ENCODE peak calls at places on chromosomes 13 and 19, in eight cellular contexts. S is IMR-90, X is neural progenitor cell, V is heart right ventricle, G is tibial nerve, A is ascending aorta, I is tibial artery, C is uterus. P is an unnamed sample.

GRCh38 chr13:114032121-114032799 is 58.4 kb upstream of the C13orf46 start:
- DNase-seq in S (peak; percentile 75), X (no peak), V (no peak), G (no peak), A (no peak), I (no peak), C (peak; percentile 73), P (no peak)

GRCh38 chr13:47038196-47038595 is 141.3 kb upstream of the HTR2A start:
- DNase-seq in S (peak; percentile 31), X (peak; percentile 13), V (no peak), G (no peak), A (no peak), I (no peak), C (no peak), P (no peak)

GRCh38 chr19:19823916-19824315 is 2.4 kb upstream of the ZNF506 start:
- DNase-seq in S (no peak), X (no peak), V (no peak), G (no peak), A (no peak), I (no peak), C (no peak), P (no peak)

GRCh38 chr13:40438999-40439797 is 227.2 kb downstream of the FOXO1 start:
- DNase-seq in S (no peak), X (no peak), V (peak; percentile 23), G (peak; percentile 30), A (no peak), I (no peak), C (no peak), P (no peak)

GRCh38 chr19:29694669-29695627 is 20.1 kb downstream of the C19orf12 start:
- DNase-seq in S (peak; percentile 70), X (peak; percentile 85), V (peak; percentile 73), G (peak; percentile 84), A (no peak), I (peak; percentile 90), C (peak; percentile 85), P (peak; percentile 70)

GRCh38 chr19:12800873-12801465 is 631 bp downstream of the PRDX2 start:
- DNase-seq in S (no peak), X (peak; percentile 70), V (no peak), G (no peak), A (no peak), I (peak; percentile 71), C (no peak), P (no peak)

GRCh38 chr19:45492627-45493470 is 4.0 kb downstream of the RTN2 start:
- DNase-seq in S (peak; percentile 80), X (peak; percentile 84), V (peak; percentile 76), G (no peak), A (no peak), I (peak; percentile 79), C (no peak), P (no peak)

GRCh38 chr13:60590775-60591174 is 193.8 kb downstream of the TDRD3 start:
- DNase-seq in S (no peak), X (no peak), V (no peak), G (no peak), A (no peak), I (no peak), C (no peak), P (no peak)

GRCh38 chr13:101845501-101846012 is 393.1 kb downstream of the ITGBL1 start:
- DNase-seq in S (peak; percentile 3), X (peak; percentile 29), V (no peak), G (no peak), A (no peak), I (no peak), C (no peak), P (no peak)

GRCh38 chr19:41410655-41411054 is 13.0 kb downstream of the BCKDHA start:
- DNase-seq in S (no peak), X (no peak), V (no peak), G (no peak), A (no peak), I (no peak), C (no peak), P (no peak)

GRCh38 chr19:42764836-42765235 is 642 bp downstream of the PSG8 start:
- DNase-seq in S (no peak), X (no peak), V (no peak), G (no peak), A (no peak), I (no peak), C (no peak), P (no peak)

GRCh38 chr13:43307921-43308433 is 284.6 kb downstream of the DNAJC15 start:
- DNase-seq in S (peak; percentile 87), X (no peak), V (peak; percentile 79), G (peak; percentile 72), A (peak; percentile 22), I (peak; percentile 78), C (peak; percentile 84), P (peak; percentile 77)

GRCh38 chr19:51552996-51553725 is 17.9 kb upstream of the ZNF175 start:
- DNase-seq in S (peak; percentile 47), X (peak; percentile 88), V (peak; percentile 74), G (peak; percentile 54), A (no peak), I (no peak), C (peak; percentile 35), P (no peak)

GRCh38 chr13:51861728-51862300 is at the start of gene CCDC70:
- DNase-seq in S (peak; percentile 39), X (no peak), V (no peak), G (no peak), A (no peak), I (no peak), C (no peak), P (no peak)

GRCh38 chr19:52626915-52627314 is 11.2 kb downstream of the ZNF83 start:
- DNase-seq in S (no peak), X (no peak), V (no peak), G (no peak), A (no peak), I (no peak), C (no peak), P (no peak)

GRCh38 chr19:52621376-52621775 is 16.8 kb downstream of the ZNF83 start:
- DNase-seq in S (no peak), X (no peak), V (no peak), G (no peak), A (no peak), I (no peak), C (no peak), P (no peak)

GRCh38 chr19:52622261-52622660 is 15.9 kb downstream of the ZNF83 start:
- DNase-seq in S (no peak), X (peak; percentile 13), V (no peak), G (no peak), A (no peak), I (no peak), C (no peak), P (no peak)
- H3K36me3 ChIP-seq in S (peaks cover 25% of the 10 kb centered on the region), X (no peaks in the 10 kb centered on the region), V (no peaks in the 10 kb centered on the region), G (no peaks in the 10 kb centered on the region), A (peaks cover 76% of the 10 kb centered on the region), I (peaks cover 84% of the 10 kb centered on the region), C (no peaks in the 10 kb centered on the region), P (peaks cover 27% of the 10 kb centered on the region)

GRCh38 chr19:4494691-4495064 is 22.6 kb downstream of the HDGFL2 start:
- DNase-seq in S (no peak), X (no peak), V (no peak), G (no peak), A (no peak), I (no peak), C (no peak), P (no peak)
- H3K36me3 ChIP-seq in S (peaks cover 76% of the 10 kb centered on the region), X (no peaks in the 10 kb centered on the region), V (no peaks in the 10 kb centered on the region), G (peaks cover 8% of the 10 kb centered on the region), A (peaks cover 92% of the 10 kb centered on the region), I (peaks cover 81% of the 10 kb centered on the region), C (no peaks in the 10 kb centered on the region), P (peaks cover 76% of the 10 kb centered on the region)

GRCh38 chr19:53109527-53109926 is 6.3 kb upstream of the ZNF160 start:
- DNase-seq in S (no peak), X (no peak), V (no peak), G (no peak), A (no peak), I (no peak), C (no peak), P (no peak)

GRCh38 chr19:53112286-53112685 is 9.1 kb upstream of the ZNF160 start:
- DNase-seq in S (peak; percentile 59), X (no peak), V (no peak), G (no peak), A (no peak), I (no peak), C (no peak), P (peak; percentile 4)
- H3K36me3 ChIP-seq in S (peaks cover 31% of the 10 kb centered on the region), X (peaks cover 18% of the 10 kb centered on the region), V (no peaks in the 10 kb centered on the region), G (peaks cover 6% of the 10 kb centered on the region), A (peaks cover 57% of the 10 kb centered on the region), I (peaks cover 78% of the 10 kb centered on the region), C (no peaks in the 10 kb centered on the region), P (peaks cover 16% of the 10 kb centered on the region)

GRCh38 chr19:18173054-18173571 is 500 bp upstream of the IFI30 start:
- DNase-seq in S (no peak), X (no peak), V (no peak), G (peak; percentile 61), A (peak; percentile 52), I (peak; percentile 85), C (no peak), P (peak; percentile 69)
- H3K36me3 ChIP-seq in S (peaks cover 10% of the 10 kb centered on the region), X (no peaks in the 10 kb centered on the region), V (peaks cover 5% of the 10 kb centered on the region), G (no peaks in the 10 kb centered on the region), A (peaks cover 8% of the 10 kb centered on the region), I (peaks cover 14% of the 10 kb centered on the region), C (no peaks in the 10 kb centered on the region), P (no peaks in the 10 kb centered on the region)

GRCh38 chr19:5115771-5116202 is 146.9 kb downstream of the KDM4B start:
- DNase-seq in S (peak; percentile 17), X (no peak), V (no peak), G (no peak), A (no peak), I (no peak), C (no peak), P (no peak)
- H3K36me3 ChIP-seq in S (peaks cover 47% of the 10 kb centered on the region), X (no peaks in the 10 kb centered on the region), V (no peaks in the 10 kb centered on the region), G (no peaks in the 10 kb centered on the region), A (peaks cover 56% of the 10 kb centered on the region), I (peaks cover 70% of the 10 kb centered on the region), C (no peaks in the 10 kb centered on the region), P (peaks cover 6% of the 10 kb centered on the region)

DNA sequence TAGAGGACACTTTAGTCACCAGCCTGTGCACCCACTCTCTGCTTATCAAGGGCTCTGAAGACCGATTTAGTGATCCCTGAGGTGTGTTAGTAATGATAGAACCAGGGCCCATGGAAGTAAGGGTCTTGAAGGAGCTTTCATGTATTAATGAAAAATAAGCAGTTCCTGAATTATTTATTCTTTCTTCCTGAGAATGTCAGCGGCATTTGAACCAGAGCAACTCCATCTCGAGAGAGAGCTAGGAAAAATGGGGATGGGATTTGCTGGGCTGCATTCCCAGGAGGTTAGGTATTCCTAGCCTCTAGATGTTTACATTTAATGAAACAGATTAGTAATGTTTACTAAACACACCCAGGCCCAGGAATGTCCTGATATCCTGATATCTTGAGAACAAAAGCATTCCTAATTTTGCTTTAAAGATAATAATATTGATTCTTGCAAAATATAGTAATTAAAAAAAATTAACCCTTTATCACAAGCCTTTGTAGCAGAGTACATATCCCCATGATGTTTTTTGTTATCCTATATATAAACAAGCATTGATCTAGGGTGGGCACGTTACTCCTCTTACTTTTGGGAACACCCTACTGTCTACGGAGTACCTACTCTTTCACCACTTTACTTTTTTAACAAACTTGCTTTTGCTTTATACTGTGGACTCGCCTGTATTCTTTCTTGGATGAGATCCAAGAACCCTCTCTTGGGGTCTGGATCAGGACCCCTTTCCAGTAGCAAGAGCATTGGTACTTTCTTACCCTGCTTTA is 63.1 kb downstream of the COG3 start:
- DNase-seq in S (peak; percentile 74), X (no peak), V (no peak), G (no peak), A (no peak), I (no peak), C (no peak), P (no peak)
- H3K36me3 ChIP-seq in S (peaks cover 16% of the 10 kb centered on the region), X (no peaks in the 10 kb centered on the region), V (no peaks in the 10 kb centered on the region), G (no peaks in the 10 kb centered on the region), A (peaks cover 55% of the 10 kb centered on the region), I (peaks cover 42% of the 10 kb centered on the region), C (no peaks in the 10 kb centered on the region), P (peaks cover 12% of the 10 kb centered on the region)